ENCODE peak calls at places on chromosomes 13 and 19, in seven cellular contexts. One of them, this sample, is unnamed. For H3K4me1, the result is how much of the 10 kb centered on the place peaks cover.

GRCh38 chr19:16660763-16661479 is at the start of gene TMEM38A:
- DNase-seq in thoracic aorta: no peak
- DNase-seq in heart left ventricle: peak
- DNase-seq in HepG2: no peak
- DNase-seq in adipocyte: peak
- DNase-seq in tibial nerve: peak
- DNase-seq in CD8-positive, alpha-beta memory T cell: peak
- DNase-seq in this sample: peak

GRCh38 chr19:14371321-14371821 is 9.9 kb upstream of the ADGRE5 start:
- DNase-seq in HepG2: no peak
- DNase-seq in heart left ventricle: no peak
- DNase-seq in CD8-positive, alpha-beta memory T cell: no peak
- DNase-seq in tibial nerve: no peak
- DNase-seq in adipocyte: no peak
- DNase-seq in thoracic aorta: no peak
- DNase-seq in this sample: no peak

GRCh38 chr19:18967358-18968146 is 26.5 kb upstream of the HOMER3 start:
- DNase-seq in thoracic aorta: peak
- DNase-seq in adipocyte: peak
- DNase-seq in tibial nerve: peak
- DNase-seq in HepG2: no peak
- DNase-seq in CD8-positive, alpha-beta memory T cell: no peak
- DNase-seq in heart left ventricle: peak
- DNase-seq in this sample: no peak

GRCh38 chr19:13817018-13817614 is 21.9 kb downstream of the ZSWIM4 start:
- DNase-seq in thoracic aorta: no peak
- DNase-seq in tibial nerve: no peak
- DNase-seq in adipocyte: no peak
- DNase-seq in HepG2: no peak
- DNase-seq in heart left ventricle: peak
- DNase-seq in CD8-positive, alpha-beta memory T cell: no peak
- DNase-seq in this sample: no peak

GRCh38 chr19:15297416-15298224 is 34.7 kb downstream of the BRD4 start:
- DNase-seq in adipocyte: peak
- DNase-seq in HepG2: peak
- DNase-seq in CD8-positive, alpha-beta memory T cell: no peak
- DNase-seq in tibial nerve: no peak
- DNase-seq in thoracic aorta: no peak
- DNase-seq in heart left ventricle: no peak
- DNase-seq in this sample: peak

GRCh38 chr13:59801107-59801880 is 362.4 kb downstream of the DIAPH3 start:
- DNase-seq in HepG2: no peak
- DNase-seq in thoracic aorta: no peak
- DNase-seq in heart left ventricle: no peak
- DNase-seq in tibial nerve: no peak
- DNase-seq in CD8-positive, alpha-beta memory T cell: no peak
- DNase-seq in adipocyte: no peak
- DNase-seq in this sample: peak

GRCh38 chr13:103605546-103606326 is 539.5 kb upstream of the SLC10A2 start:
- DNase-seq in thoracic aorta: no peak
- DNase-seq in heart left ventricle: no peak
- DNase-seq in CD8-positive, alpha-beta memory T cell: no peak
- DNase-seq in HepG2: no peak
- DNase-seq in tibial nerve: no peak
- DNase-seq in adipocyte: no peak
- DNase-seq in this sample: no peak

GRCh38 chr13:20125129-20125782 is 35.6 kb downstream of the GJA3 start:
- DNase-seq in thoracic aorta: no peak
- DNase-seq in CD8-positive, alpha-beta memory T cell: no peak
- DNase-seq in tibial nerve: no peak
- DNase-seq in heart left ventricle: no peak
- DNase-seq in adipocyte: peak
- DNase-seq in HepG2: no peak
- DNase-seq in this sample: no peak

GRCh38 chr13:103255587-103256301 is 189.5 kb upstream of the SLC10A2 start:
- DNase-seq in HepG2: no peak
- DNase-seq in CD8-positive, alpha-beta memory T cell: no peak
- DNase-seq in tibial nerve: no peak
- DNase-seq in heart left ventricle: no peak
- DNase-seq in adipocyte: peak
- DNase-seq in thoracic aorta: no peak
- DNase-seq in this sample: no peak

GRCh38 chr19:53308339-53308811 is 25.2 kb upstream of the ZNF845 start:
- DNase-seq in HepG2: no peak
- DNase-seq in adipocyte: peak
- DNase-seq in CD8-positive, alpha-beta memory T cell: no peak
- DNase-seq in heart left ventricle: no peak
- DNase-seq in thoracic aorta: no peak
- DNase-seq in tibial nerve: no peak
- DNase-seq in this sample: peak

GRCh38 chr13:112968910-112969691 is at the start of gene MCF2L:
- DNase-seq in thoracic aorta: no peak
- DNase-seq in tibial nerve: no peak
- DNase-seq in CD8-positive, alpha-beta memory T cell: peak
- DNase-seq in HepG2: peak
- DNase-seq in heart left ventricle: peak
- DNase-seq in adipocyte: peak
- DNase-seq in this sample: peak

GRCh38 chr13:98446234-98446621 is 130.7 kb downstream of the STK24 start:
- DNase-seq in adipocyte: no peak
- DNase-seq in HepG2: no peak
- DNase-seq in heart left ventricle: no peak
- DNase-seq in CD8-positive, alpha-beta memory T cell: no peak
- DNase-seq in thoracic aorta: no peak
- DNase-seq in tibial nerve: no peak
- DNase-seq in this sample: no peak

GRCh38 chr19:48745208-48745995 is 1.3 kb downstream of the IZUMO1 start:
- DNase-seq in CD8-positive, alpha-beta memory T cell: no peak
- DNase-seq in tibial nerve: no peak
- DNase-seq in adipocyte: peak
- DNase-seq in thoracic aorta: no peak
- DNase-seq in heart left ventricle: peak
- DNase-seq in HepG2: peak
- DNase-seq in this sample: peak

GRCh38 chr19:40605201-40605971 is 4.2 kb downstream of the LTBP4 start:
- DNase-seq in thoracic aorta: no peak
- DNase-seq in adipocyte: peak
- DNase-seq in tibial nerve: peak
- DNase-seq in CD8-positive, alpha-beta memory T cell: peak
- DNase-seq in HepG2: peak
- DNase-seq in heart left ventricle: peak
- DNase-seq in this sample: peak

GRCh38 chr13:32731576-32731975 is 145.3 kb downstream of the PDS5B start:
- DNase-seq in adipocyte: no peak
- DNase-seq in tibial nerve: no peak
- DNase-seq in HepG2: no peak
- DNase-seq in heart left ventricle: no peak
- DNase-seq in CD8-positive, alpha-beta memory T cell: no peak
- DNase-seq in thoracic aorta: no peak
- DNase-seq in this sample: peak

GRCh38 chr13:101339202-101339601 is 77.1 kb downstream of the NALCN start:
- DNase-seq in heart left ventricle: no peak
- DNase-seq in CD8-positive, alpha-beta memory T cell: no peak
- DNase-seq in HepG2: no peak
- DNase-seq in tibial nerve: no peak
- DNase-seq in adipocyte: no peak
- DNase-seq in thoracic aorta: no peak
- DNase-seq in this sample: no peak

GRCh38 chr19:13637664-13638063 is 126.7 kb upstream of the MRI1 start:
- DNase-seq in HepG2: no peak
- DNase-seq in thoracic aorta: no peak
- DNase-seq in tibial nerve: no peak
- DNase-seq in adipocyte: no peak
- DNase-seq in heart left ventricle: no peak
- DNase-seq in CD8-positive, alpha-beta memory T cell: no peak
- DNase-seq in this sample: no peak

GRCh38 chr13:93786846-93787245 is 560.2 kb downstream of the GPC6 start:
- DNase-seq in thoracic aorta: no peak
- DNase-seq in CD8-positive, alpha-beta memory T cell: no peak
- DNase-seq in adipocyte: peak
- DNase-seq in heart left ventricle: no peak
- DNase-seq in HepG2: no peak
- DNase-seq in tibial nerve: no peak
- DNase-seq in this sample: peak

GRCh38 chr13:41995946-41996345 is 35.0 kb upstream of the VWA8 start:
- DNase-seq in heart left ventricle: no peak
- DNase-seq in adipocyte: no peak
- DNase-seq in thoracic aorta: no peak
- DNase-seq in HepG2: peak
- DNase-seq in tibial nerve: no peak
- DNase-seq in CD8-positive, alpha-beta memory T cell: no peak
- DNase-seq in this sample: no peak

GRCh38 chr19:46764817-46765291 is 18.6 kb upstream of the STRN4 start:
- DNase-seq in heart left ventricle: no peak
- DNase-seq in tibial nerve: no peak
- DNase-seq in adipocyte: no peak
- DNase-seq in thoracic aorta: no peak
- DNase-seq in CD8-positive, alpha-beta memory T cell: no peak
- DNase-seq in HepG2: peak
- DNase-seq in this sample: no peak

GRCh38 chr13:27965343-27965739 is 3.8 kb downstream of the CDX2 start:
- DNase-seq in tibial nerve: no peak
- DNase-seq in heart left ventricle: no peak
- DNase-seq in adipocyte: no peak
- DNase-seq in CD8-positive, alpha-beta memory T cell: no peak
- DNase-seq in HepG2: no peak
- DNase-seq in thoracic aorta: no peak
- DNase-seq in this sample: no peak

GRCh38 chr13:43006893-43007631 is 15.0 kb upstream of the EPSTI1 start:
- DNase-seq in adipocyte: peak
- DNase-seq in tibial nerve: no peak
- DNase-seq in HepG2: peak
- DNase-seq in thoracic aorta: no peak
- DNase-seq in CD8-positive, alpha-beta memory T cell: no peak
- DNase-seq in heart left ventricle: no peak
- DNase-seq in this sample: no peak

GRCh38 chr19:21109116-21109515 is 27.1 kb downstream of the ZNF714 start:
- DNase-seq in HepG2: no peak
- DNase-seq in CD8-positive, alpha-beta memory T cell: no peak
- DNase-seq in tibial nerve: no peak
- DNase-seq in thoracic aorta: no peak
- DNase-seq in heart left ventricle: no peak
- DNase-seq in adipocyte: peak
- DNase-seq in this sample: no peak

GRCh38 chr13:46571189-46571901 is 18.4 kb downstream of the LRCH1 start:
- DNase-seq in heart left ventricle: no peak
- DNase-seq in tibial nerve: no peak
- DNase-seq in adipocyte: peak
- DNase-seq in thoracic aorta: no peak
- DNase-seq in CD8-positive, alpha-beta memory T cell: no peak
- DNase-seq in HepG2: peak
- DNase-seq in this sample: peak

GRCh38 chr13:95411641-95412040 is 110.4 kb upstream of the ABCC4 start:
- DNase-seq in HepG2: no peak
- DNase-seq in adipocyte: peak
- DNase-seq in CD8-positive, alpha-beta memory T cell: no peak
- DNase-seq in heart left ventricle: no peak
- DNase-seq in thoracic aorta: no peak
- DNase-seq in tibial nerve: no peak
- DNase-seq in this sample: no peak

GRCh38 chr19:6238643-6239281 is 41.0 kb downstream of the MLLT1 start:
- DNase-seq in CD8-positive, alpha-beta memory T cell: no peak
- DNase-seq in tibial nerve: no peak
- DNase-seq in thoracic aorta: no peak
- DNase-seq in heart left ventricle: no peak
- DNase-seq in HepG2: no peak
- DNase-seq in adipocyte: no peak
- DNase-seq in this sample: no peak
- H3K4me1 ChIP-seq in CD8-positive, alpha-beta memory T cell: under half
- H3K4me1 ChIP-seq in tibial nerve: half or more
- H3K4me1 ChIP-seq in thoracic aorta: half or more
- H3K4me1 ChIP-seq in heart left ventricle: half or more
- H3K4me1 ChIP-seq in HepG2: under half
- H3K4me1 ChIP-seq in adipocyte: under half
- H3K4me1 ChIP-seq in this sample: under half

GRCh38 chr19:409006-409514 is at the start of gene C2CD4C:
- DNase-seq in adipocyte: peak
- DNase-seq in tibial nerve: peak
- DNase-seq in HepG2: no peak
- DNase-seq in thoracic aorta: no peak
- DNase-seq in CD8-positive, alpha-beta memory T cell: no peak
- DNase-seq in heart left ventricle: no peak
- DNase-seq in this sample: peak
- H3K4me3 ChIP-seq in adipocyte: no peak
- H3K4me3 ChIP-seq in tibial nerve: peak
- H3K4me3 ChIP-seq in HepG2: peak
- H3K4me3 ChIP-seq in thoracic aorta: peak
- H3K4me3 ChIP-seq in CD8-positive, alpha-beta memory T cell: peak
- H3K4me3 ChIP-seq in heart left ventricle: peak
- H3K4me3 ChIP-seq in this sample: peak

GRCh38 chr19:2041686-2042484 is 9.2 kb downstream of the MKNK2 start:
- DNase-seq in thoracic aorta: peak
- DNase-seq in heart left ventricle: peak
- DNase-seq in tibial nerve: peak
- DNase-seq in HepG2: no peak
- DNase-seq in adipocyte: peak
- DNase-seq in CD8-positive, alpha-beta memory T cell: peak
- DNase-seq in this sample: peak
- H3K4me1 ChIP-seq in thoracic aorta: half or more
- H3K4me1 ChIP-seq in heart left ventricle: half or more
- H3K4me1 ChIP-seq in tibial nerve: half or more
- H3K4me1 ChIP-seq in HepG2: under half
- H3K4me1 ChIP-seq in adipocyte: under half
- H3K4me1 ChIP-seq in CD8-positive, alpha-beta memory T cell: under half
- H3K4me1 ChIP-seq in this sample: under half

DNA sequence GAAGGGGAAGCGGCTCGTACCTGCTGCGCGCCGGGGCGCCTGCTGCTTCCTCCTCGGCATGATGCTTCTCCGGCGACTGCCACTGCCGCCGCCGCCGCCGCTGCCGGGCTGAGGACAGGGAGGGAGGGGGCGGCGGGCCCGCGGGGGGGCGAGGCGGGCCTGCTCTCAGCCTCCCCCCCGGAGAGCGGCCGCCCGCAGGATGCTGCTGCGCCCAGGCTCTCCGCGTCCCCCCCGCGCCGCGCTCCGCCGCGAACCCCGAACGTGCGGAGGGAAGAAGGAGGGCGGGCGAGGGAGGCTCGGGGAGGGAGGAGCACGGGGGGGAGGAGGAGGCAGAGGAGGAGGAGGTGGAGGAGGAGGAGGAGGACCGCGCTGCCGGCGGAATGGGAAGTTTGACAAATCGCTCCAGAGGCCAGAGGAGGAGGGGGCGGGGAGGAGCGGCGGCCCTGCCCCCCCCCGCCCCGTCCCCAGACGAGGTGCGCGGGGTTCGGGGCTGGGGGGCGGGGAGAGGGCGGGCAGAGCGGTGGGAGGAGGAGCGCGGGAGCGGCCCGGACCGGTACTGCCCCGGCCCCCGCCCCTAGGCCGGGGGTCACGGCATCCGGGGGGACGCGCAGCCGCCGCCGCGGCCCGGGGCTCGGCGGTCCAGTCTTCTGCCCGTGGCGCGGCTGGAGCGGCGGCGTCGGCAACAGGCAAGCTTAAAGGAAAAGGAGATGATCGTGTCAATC is at the start of gene TSHZ3:
- DNase-seq in heart left ventricle: peak
- DNase-seq in HepG2: no peak
- DNase-seq in thoracic aorta: no peak
- DNase-seq in CD8-positive, alpha-beta memory T cell: no peak
- DNase-seq in adipocyte: peak
- DNase-seq in tibial nerve: peak
- DNase-seq in this sample: peak
- H3K4me3 ChIP-seq in heart left ventricle: peak
- H3K4me3 ChIP-seq in HepG2: peak
- H3K4me3 ChIP-seq in thoracic aorta: peak
- H3K4me3 ChIP-seq in CD8-positive, alpha-beta memory T cell: peak
- H3K4me3 ChIP-seq in adipocyte: peak
- H3K4me3 ChIP-seq in tibial nerve: peak
- H3K4me3 ChIP-seq in this sample: peak

This sample was measured in A673.